ENCODE peak calls at places on chromosomes 7 and 10, in eight cellular contexts. V is cardiac muscle cell; J is suprapubic skin; N is ascending aorta; P is H9; I is effector memory CD4-positive, alpha-beta T cell; A is lung; F is GM23248. M is an unnamed sample.

GRCh38 chr7:12584940-12585339 is 14.4 kb downstream of the SCIN start:
- DNase-seq in V (no peak), J (no peak), N (no peak), P (no peak), I (no peak), A (no peak), F (peak; percentile 66), M (no peak)

GRCh38 chr10:72045586-72045985 is 42.8 kb downstream of the SPOCK2 start:
- DNase-seq in V (peak; percentile 67), J (no peak), N (no peak), P (no peak), I (no peak), A (no peak), F (no peak), M (no peak)

GRCh38 chr7:22444181-22444966 is 55.6 kb downstream of the STEAP1B start:
- DNase-seq in V (peak; percentile 45), J (peak; percentile 81), N (no peak), P (no peak), I (no peak), A (peak; percentile 44), F (no peak), M (peak; percentile 21)

GRCh38 chr7:1698221-1698620 is 28.1 kb downstream of the ELFN1 start:
- DNase-seq in V (no peak), J (peak; percentile 56), N (no peak), P (peak; percentile 18), I (no peak), A (no peak), F (no peak), M (no peak)

GRCh38 chr10:24869354-24870016 is 82.9 kb downstream of the PRTFDC1 start:
- DNase-seq in V (peak; percentile 85), J (no peak), N (no peak), P (no peak), I (no peak), A (no peak), F (peak; percentile 51), M (no peak)

GRCh38 chr7:157009778-157010587 is 480 bp downstream of the MNX1 start:
- DNase-seq in V (no peak), J (peak; percentile 47), N (no peak), P (no peak), I (no peak), A (no peak), F (no peak), M (no peak)

GRCh38 chr10:7773845-7774801 is 13.7 kb downstream of the KIN start:
- DNase-seq in V (no peak), J (no peak), N (no peak), P (no peak), I (no peak), A (peak; percentile 66), F (no peak), M (no peak)

GRCh38 chr7:51123322-51124021 is 193.1 kb downstream of the COBL start:
- DNase-seq in V (peak; percentile 53), J (no peak), N (no peak), P (no peak), I (no peak), A (peak; percentile 37), F (peak; percentile 97), M (no peak)

GRCh38 chr10:113397031-113397430 is 155.8 kb upstream of the HABP2 start:
- DNase-seq in V (no peak), J (no peak), N (no peak), P (no peak), I (no peak), A (no peak), F (no peak), M (no peak)

GRCh38 chr7:36844374-36844773 is 120.1 kb upstream of the AOAH start:
- DNase-seq in V (no peak), J (no peak), N (no peak), P (no peak), I (no peak), A (no peak), F (no peak), M (no peak)

GRCh38 chr10:86969421-86970041 is 1.2 kb downstream of the ADIRF start:
- DNase-seq in V (peak; percentile 14), J (peak; percentile 78), N (peak; percentile 72), P (no peak), I (no peak), A (no peak), F (peak; percentile 89), M (peak; percentile 41)

GRCh38 chr10:43694526-43694925 is 45.8 kb upstream of the ZNF32 start:
- DNase-seq in V (no peak), J (no peak), N (no peak), P (no peak), I (no peak), A (no peak), F (no peak), M (no peak)

GRCh38 chr7:126574276-126574675 is 678.5 kb downstream of the GRM8 start:
- DNase-seq in V (no peak), J (no peak), N (no peak), P (no peak), I (no peak), A (no peak), F (peak; percentile 8), M (no peak)

GRCh38 chr10:22655312-22655973 is 58.9 kb downstream of the PIP4K2A start:
- DNase-seq in V (peak; percentile 82), J (no peak), N (no peak), P (no peak), I (no peak), A (no peak), F (peak; percentile 87), M (peak; percentile 72)

GRCh38 chr10:12221323-12222298 is 25.6 kb downstream of the CDC123 start:
- DNase-seq in V (peak; percentile 21), J (no peak), N (no peak), P (peak; percentile 30), I (no peak), A (no peak), F (peak; percentile 30), M (peak; percentile 54)

GRCh38 chr10:74011016-74011415 is 13.1 kb downstream of the VCL start:
- DNase-seq in V (no peak), J (no peak), N (no peak), P (no peak), I (no peak), A (no peak), F (no peak), M (no peak)
- H3K4me1 ChIP-seq in V (peaks cover 23% of the 10 kb centered on the region), J (peaks cover 33% of the 10 kb centered on the region), N (peaks cover 6% of the 10 kb centered on the region), P (no peaks in the 10 kb centered on the region), I (peaks cover 17% of the 10 kb centered on the region), A (peaks cover 5% of the 10 kb centered on the region), F (peaks cover 78% of the 10 kb centered on the region), M (peaks cover 81% of the 10 kb centered on the region)

DNA sequence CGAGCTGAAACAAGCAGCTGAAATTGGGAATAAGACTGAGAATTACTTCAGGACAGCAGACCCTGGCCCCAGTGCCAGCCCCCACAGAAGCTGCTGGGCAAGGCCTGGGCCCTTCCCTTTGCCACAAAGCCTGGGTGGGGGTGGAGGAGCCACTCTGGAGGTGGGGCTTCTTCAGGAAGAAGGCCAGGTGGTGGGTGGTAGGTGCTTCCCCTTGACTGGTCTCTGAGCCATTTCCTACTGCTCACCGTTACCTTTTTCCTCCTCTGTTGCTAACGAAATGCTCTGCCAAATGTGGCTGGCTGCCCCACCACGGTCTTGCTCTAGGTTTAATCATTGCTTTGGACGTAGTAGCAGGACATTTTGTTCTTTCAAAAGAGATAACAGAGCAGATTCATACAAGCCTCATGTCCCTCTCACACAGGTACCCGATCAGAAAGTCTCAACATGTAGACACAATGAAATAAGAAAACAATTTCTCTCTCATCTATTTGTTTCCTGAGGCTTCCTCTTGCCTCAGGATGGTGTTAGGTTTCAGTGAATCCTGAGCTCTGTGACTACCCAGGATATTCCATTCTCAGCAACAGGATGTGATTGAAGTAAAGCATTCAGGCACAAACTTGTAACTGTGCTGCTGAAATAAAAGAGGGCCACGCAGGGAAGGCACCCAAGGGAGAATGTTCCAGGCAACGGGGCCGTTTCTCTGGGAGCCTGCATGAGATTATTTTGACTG is 66.5 kb downstream of the WDR11 start:
- DNase-seq in V (no peak), J (no peak), N (no peak), P (no peak), I (no peak), A (no peak), F (no peak), M (no peak)
- H3K4me1 ChIP-seq in V (no peaks in the 10 kb centered on the region), J (no peaks in the 10 kb centered on the region), N (no peaks in the 10 kb centered on the region), P (no peaks in the 10 kb centered on the region), I (no peaks in the 10 kb centered on the region), A (no peaks in the 10 kb centered on the region), F (no peaks in the 10 kb centered on the region), M (no peaks in the 10 kb centered on the region)

DNA sequence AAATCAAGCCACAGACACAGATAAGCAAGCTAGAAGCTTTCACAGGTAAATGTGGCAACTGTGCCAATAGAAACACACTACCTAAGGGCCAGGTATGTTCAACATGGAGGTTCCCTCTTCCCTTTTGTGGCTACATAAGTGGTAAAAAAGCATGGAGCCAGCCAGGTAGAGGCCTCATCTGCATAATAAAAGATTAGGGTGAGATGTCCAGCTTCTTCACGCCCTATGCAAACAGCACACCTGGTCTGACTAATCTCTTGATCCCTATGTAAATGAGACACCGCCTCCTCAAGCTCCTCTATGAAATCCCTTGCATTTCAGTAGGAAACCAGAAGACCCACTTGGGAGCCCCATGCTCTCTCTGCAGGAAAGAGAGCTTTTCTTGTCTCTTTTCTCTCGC is 282.2 kb downstream of the NEBL start:
- DNase-seq in V (no peak), J (no peak), N (no peak), P (peak; percentile 74), I (no peak), A (no peak), F (no peak), M (no peak)
- H3K4me1 ChIP-seq in V (no peaks in the 10 kb centered on the region), J (no peaks in the 10 kb centered on the region), N (no peaks in the 10 kb centered on the region), P (peaks cover 7% of the 10 kb centered on the region), I (no peaks in the 10 kb centered on the region), A (no peaks in the 10 kb centered on the region), F (no peaks in the 10 kb centered on the region), M (no peaks in the 10 kb centered on the region)

DNA sequence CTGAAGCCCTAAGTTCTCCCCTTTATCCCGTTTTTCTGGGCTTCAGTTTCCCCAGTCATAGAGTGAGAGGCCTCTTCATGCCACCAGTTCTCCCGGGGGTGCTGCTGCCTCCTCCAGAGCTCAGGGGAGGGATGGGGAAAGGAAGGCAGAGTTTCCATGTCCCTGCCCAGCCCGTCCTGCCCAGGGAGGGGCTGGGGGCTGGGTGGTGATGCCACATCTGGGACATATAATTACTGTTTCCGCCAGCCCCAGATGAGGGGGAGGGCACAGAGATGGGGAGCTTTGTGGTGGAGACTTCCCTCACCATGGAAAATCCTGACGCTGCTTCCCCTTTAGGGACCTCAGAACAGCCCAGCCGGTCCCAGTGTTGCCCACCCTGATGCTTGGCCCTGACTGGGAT is 4.1 kb downstream of the AQP1 start:
- DNase-seq in V (no peak), J (no peak), N (no peak), P (no peak), I (no peak), A (no peak), F (no peak), M (no peak)
- H3K4me1 ChIP-seq in V (peaks cover 77% of the 10 kb centered on the region), J (peaks cover 37% of the 10 kb centered on the region), N (peaks cover 20% of the 10 kb centered on the region), P (no peaks in the 10 kb centered on the region), I (no peaks in the 10 kb centered on the region), A (peaks cover 27% of the 10 kb centered on the region), F (peaks cover 17% of the 10 kb centered on the region), M (no peaks in the 10 kb centered on the region)

DNA sequence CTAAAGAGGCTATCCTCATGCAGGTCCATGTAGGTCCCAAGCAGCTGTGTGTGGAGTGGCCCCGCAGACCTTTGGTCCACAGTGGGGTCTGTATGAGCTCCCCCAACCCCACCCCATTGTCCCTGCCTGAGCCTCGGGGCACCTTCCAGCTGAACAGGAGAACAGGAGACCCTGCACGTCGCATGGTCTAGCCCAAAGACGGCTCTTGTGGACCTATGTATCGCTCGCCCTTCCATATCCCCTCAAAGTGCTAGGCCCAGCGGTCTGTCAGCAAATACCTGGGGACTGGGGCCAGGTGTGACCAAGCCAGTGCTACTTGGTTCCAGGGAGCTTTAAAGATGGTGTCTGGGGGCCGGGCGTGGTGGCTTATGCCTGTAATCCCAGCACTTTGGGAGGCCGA is 43.0 kb downstream of the OAT start:
- DNase-seq in V (no peak), J (no peak), N (no peak), P (no peak), I (no peak), A (no peak), F (no peak), M (no peak)
- H3K4me1 ChIP-seq in V (no peaks in the 10 kb centered on the region), J (peaks cover 11% of the 10 kb centered on the region), N (no peaks in the 10 kb centered on the region), P (no peaks in the 10 kb centered on the region), I (no peaks in the 10 kb centered on the region), A (no peaks in the 10 kb centered on the region), F (no peaks in the 10 kb centered on the region), M (no peaks in the 10 kb centered on the region)

GRCh38 chr10:132551093-132551807 is 13.7 kb downstream of the INPP5A start:
- DNase-seq in V (no peak), J (no peak), N (no peak), P (no peak), I (no peak), A (no peak), F (no peak), M (no peak)
- H3K4me1 ChIP-seq in V (no peaks in the 10 kb centered on the region), J (peaks cover 16% of the 10 kb centered on the region), N (no peaks in the 10 kb centered on the region), P (no peaks in the 10 kb centered on the region), I (peaks cover 27% of the 10 kb centered on the region), A (peaks cover 41% of the 10 kb centered on the region), F (no peaks in the 10 kb centered on the region), M (peaks cover 11% of the 10 kb centered on the region)

M was measured in A673.